ENCODE peak calls at places on chromosomes 11 and 22, in four cellular contexts. One of them, this sample, is unnamed. For H3K36me3 and H3K4me1, the result is how much of the 10 kb centered on the place peaks cover.

GRCh38 chr11:109034341-109034696 is 369.4 kb downstream of the DDX10 start:
- DNase-seq in fibroblast of lung: no peak
- DNase-seq in naive thymus-derived CD4-positive, alpha-beta T cell: no peak
- DNase-seq in psoas muscle: no peak
- DNase-seq in this sample: no peak

GRCh38 chr11:79536155-79536917 is 95.5 kb upstream of the TENM4 start:
- DNase-seq in naive thymus-derived CD4-positive, alpha-beta T cell: no peak
- DNase-seq in psoas muscle: no peak
- DNase-seq in fibroblast of lung: no peak
- DNase-seq in this sample: no peak

GRCh38 chr11:64130618-64131017 is 35.3 kb downstream of the MACROD1 start:
- DNase-seq in naive thymus-derived CD4-positive, alpha-beta T cell: no peak
- DNase-seq in fibroblast of lung: no peak
- DNase-seq in psoas muscle: no peak
- DNase-seq in this sample: no peak

GRCh38 chr11:112977620-112978212 is 16.5 kb downstream of the NCAM1 start:
- DNase-seq in fibroblast of lung: peak
- DNase-seq in psoas muscle: peak
- DNase-seq in naive thymus-derived CD4-positive, alpha-beta T cell: no peak
- DNase-seq in this sample: no peak

GRCh38 chr11:73001615-73002014 is 140.5 kb downstream of the FCHSD2 start:
- DNase-seq in naive thymus-derived CD4-positive, alpha-beta T cell: no peak
- DNase-seq in fibroblast of lung: peak
- DNase-seq in psoas muscle: no peak
- DNase-seq in this sample: no peak

GRCh38 chr11:19432370-19433163 is 191.8 kb upstream of the E2F8 start:
- DNase-seq in naive thymus-derived CD4-positive, alpha-beta T cell: no peak
- DNase-seq in psoas muscle: no peak
- DNase-seq in fibroblast of lung: peak
- DNase-seq in this sample: peak

GRCh38 chr22:24427500-24428164 is at the start of gene ADORA2A:
- DNase-seq in naive thymus-derived CD4-positive, alpha-beta T cell: peak
- DNase-seq in fibroblast of lung: no peak
- DNase-seq in psoas muscle: peak
- DNase-seq in this sample: no peak

GRCh38 chr11:47923667-47924066 is 56.7 kb upstream of the PTPRJ start:
- DNase-seq in naive thymus-derived CD4-positive, alpha-beta T cell: no peak
- DNase-seq in fibroblast of lung: peak
- DNase-seq in psoas muscle: peak
- DNase-seq in this sample: no peak

GRCh38 chr11:34160049-34160721 is 54.8 kb downstream of the NAT10 start:
- DNase-seq in naive thymus-derived CD4-positive, alpha-beta T cell: no peak
- DNase-seq in fibroblast of lung: peak
- DNase-seq in psoas muscle: no peak
- DNase-seq in this sample: no peak

GRCh38 chr22:19902245-19902699 is 39.3 kb upstream of the COMT start:
- DNase-seq in psoas muscle: no peak
- DNase-seq in naive thymus-derived CD4-positive, alpha-beta T cell: no peak
- DNase-seq in fibroblast of lung: no peak
- DNase-seq in this sample: no peak

GRCh38 chr22:31585161-31585859 is 76.7 kb downstream of the PISD start:
- DNase-seq in fibroblast of lung: peak
- DNase-seq in naive thymus-derived CD4-positive, alpha-beta T cell: no peak
- DNase-seq in psoas muscle: no peak
- DNase-seq in this sample: no peak

GRCh38 chr11:75140269-75141138 is 10.4 kb upstream of the SLCO2B1 start:
- DNase-seq in naive thymus-derived CD4-positive, alpha-beta T cell: peak
- DNase-seq in psoas muscle: peak
- DNase-seq in fibroblast of lung: peak
- DNase-seq in this sample: peak

GRCh38 chr22:26547426-26547825 is 35.2 kb upstream of the TFIP11 start:
- DNase-seq in fibroblast of lung: no peak
- DNase-seq in psoas muscle: no peak
- DNase-seq in naive thymus-derived CD4-positive, alpha-beta T cell: no peak
- DNase-seq in this sample: no peak

GRCh38 chr11:16791494-16791961 is 53.1 kb downstream of the C11orf58 start:
- DNase-seq in fibroblast of lung: peak
- DNase-seq in naive thymus-derived CD4-positive, alpha-beta T cell: no peak
- DNase-seq in psoas muscle: no peak
- DNase-seq in this sample: no peak

GRCh38 chr22:40808018-40808841 is 10.9 kb downstream of the SLC25A17 start:
- DNase-seq in fibroblast of lung: peak
- DNase-seq in psoas muscle: no peak
- DNase-seq in naive thymus-derived CD4-positive, alpha-beta T cell: no peak
- DNase-seq in this sample: no peak

GRCh38 chr11:74532496-74533246 is 39.1 kb upstream of the LIPT2 start:
- DNase-seq in naive thymus-derived CD4-positive, alpha-beta T cell: no peak
- DNase-seq in psoas muscle: no peak
- DNase-seq in fibroblast of lung: no peak
- DNase-seq in this sample: no peak

GRCh38 chr11:106986261-106986660 is 32.0 kb downstream of the GUCY1A2 start:
- DNase-seq in psoas muscle: no peak
- DNase-seq in fibroblast of lung: peak
- DNase-seq in naive thymus-derived CD4-positive, alpha-beta T cell: no peak
- DNase-seq in this sample: no peak

GRCh38 chr11:119175493-119176077 is 7.1 kb downstream of the NLRX1 start:
- DNase-seq in fibroblast of lung: no peak
- DNase-seq in psoas muscle: no peak
- DNase-seq in naive thymus-derived CD4-positive, alpha-beta T cell: no peak
- DNase-seq in this sample: no peak

GRCh38 chr22:38014083-38014482 is 29.7 kb upstream of the SOX10 start:
- DNase-seq in naive thymus-derived CD4-positive, alpha-beta T cell: no peak
- DNase-seq in psoas muscle: no peak
- DNase-seq in fibroblast of lung: no peak
- DNase-seq in this sample: no peak

GRCh38 chr11:2662430-2663299 is 37.1 kb downstream of the KCNQ1OT1 start:
- DNase-seq in psoas muscle: no peak
- DNase-seq in fibroblast of lung: no peak
- DNase-seq in naive thymus-derived CD4-positive, alpha-beta T cell: no peak
- DNase-seq in this sample: no peak

GRCh38 chr22:40010752-40011145 is 16.0 kb downstream of the FAM83F start:
- DNase-seq in fibroblast of lung: no peak
- DNase-seq in naive thymus-derived CD4-positive, alpha-beta T cell: no peak
- DNase-seq in psoas muscle: no peak
- DNase-seq in this sample: peak

GRCh38 chr11:124415356-124415923 is 9.2 kb downstream of the OR8B4 start:
- DNase-seq in naive thymus-derived CD4-positive, alpha-beta T cell: no peak
- DNase-seq in psoas muscle: no peak
- DNase-seq in fibroblast of lung: peak
- DNase-seq in this sample: no peak

GRCh38 chr11:66951927-66952337 is 6.3 kb downstream of the PC start:
- DNase-seq in naive thymus-derived CD4-positive, alpha-beta T cell: no peak
- DNase-seq in fibroblast of lung: peak
- DNase-seq in psoas muscle: no peak
- DNase-seq in this sample: no peak

GRCh38 chr11:1207451-1208360 is 15.2 kb upstream of the MUC5B start:
- DNase-seq in naive thymus-derived CD4-positive, alpha-beta T cell: no peak
- DNase-seq in psoas muscle: peak
- DNase-seq in fibroblast of lung: no peak
- DNase-seq in this sample: peak

GRCh38 chr22:33327348-33327860 is 269.2 kb upstream of the SYN3 start:
- DNase-seq in psoas muscle: no peak
- DNase-seq in fibroblast of lung: no peak
- DNase-seq in naive thymus-derived CD4-positive, alpha-beta T cell: no peak
- DNase-seq in this sample: no peak

GRCh38 chr11:2310073-2310785 is 8.4 kb downstream of the TSPAN32 start:
- DNase-seq in fibroblast of lung: no peak
- DNase-seq in naive thymus-derived CD4-positive, alpha-beta T cell: no peak
- DNase-seq in psoas muscle: peak
- DNase-seq in this sample: no peak

DNA sequence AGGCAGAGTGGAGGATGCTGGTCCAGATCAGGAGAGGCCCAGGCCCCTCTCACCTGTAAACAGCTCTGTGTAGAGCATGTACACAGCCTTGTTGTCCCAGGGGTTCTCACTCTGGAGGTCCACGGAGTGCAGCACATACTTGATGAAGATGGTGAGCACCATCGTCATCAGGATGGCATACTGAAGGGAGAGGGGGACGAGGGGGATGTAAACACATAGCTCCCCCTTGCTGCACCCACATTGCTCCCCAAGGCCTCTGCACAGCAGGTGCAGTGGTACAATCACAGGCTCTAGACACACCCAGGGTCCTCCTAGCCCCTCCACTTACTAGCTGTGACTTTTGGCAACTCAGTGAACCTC is 2.9 kb downstream of the SYVN1 start:
- DNase-seq in psoas muscle: no peak
- DNase-seq in fibroblast of lung: no peak
- DNase-seq in naive thymus-derived CD4-positive, alpha-beta T cell: no peak
- DNase-seq in this sample: peak
- H3K36me3 ChIP-seq in psoas muscle: under half
- H3K36me3 ChIP-seq in fibroblast of lung: under half
- H3K36me3 ChIP-seq in naive thymus-derived CD4-positive, alpha-beta T cell: under half
- H3K36me3 ChIP-seq in this sample: under half

DNA sequence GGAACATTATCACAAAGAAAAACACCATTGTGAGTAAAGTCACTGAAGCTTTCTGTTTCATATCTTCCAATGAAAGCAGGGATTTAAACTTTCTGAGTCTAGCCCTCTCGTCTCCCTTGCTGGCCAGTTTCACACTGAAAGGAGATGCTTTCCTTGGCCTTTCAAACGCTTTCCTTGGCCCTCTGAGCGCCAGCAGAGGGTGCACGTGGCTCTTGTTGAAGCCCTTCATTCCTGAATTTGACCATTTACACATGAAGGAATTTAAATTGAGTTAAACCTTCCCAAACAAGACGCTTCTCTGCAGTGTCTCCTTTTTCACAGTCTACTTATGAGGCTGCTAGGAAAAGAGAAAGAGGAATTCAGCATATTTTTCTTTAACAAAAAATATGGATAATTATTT is 21.5 kb downstream of the NNMT start:
- DNase-seq in psoas muscle: no peak
- DNase-seq in naive thymus-derived CD4-positive, alpha-beta T cell: no peak
- DNase-seq in fibroblast of lung: peak
- DNase-seq in this sample: no peak
- H3K4me1 ChIP-seq in psoas muscle: under half
- H3K4me1 ChIP-seq in naive thymus-derived CD4-positive, alpha-beta T cell: half or more
- H3K4me1 ChIP-seq in fibroblast of lung: under half
- H3K4me1 ChIP-seq in this sample: under half

GRCh38 chr11:122843281-122844150 is 5.2 kb downstream of the CRTAM start:
- DNase-seq in fibroblast of lung: no peak
- DNase-seq in psoas muscle: no peak
- DNase-seq in naive thymus-derived CD4-positive, alpha-beta T cell: peak
- DNase-seq in this sample: peak
- H3K36me3 ChIP-seq in fibroblast of lung: under half
- H3K36me3 ChIP-seq in psoas muscle: under half
- H3K36me3 ChIP-seq in naive thymus-derived CD4-positive, alpha-beta T cell: under half
- H3K36me3 ChIP-seq in this sample: under half

DNA sequence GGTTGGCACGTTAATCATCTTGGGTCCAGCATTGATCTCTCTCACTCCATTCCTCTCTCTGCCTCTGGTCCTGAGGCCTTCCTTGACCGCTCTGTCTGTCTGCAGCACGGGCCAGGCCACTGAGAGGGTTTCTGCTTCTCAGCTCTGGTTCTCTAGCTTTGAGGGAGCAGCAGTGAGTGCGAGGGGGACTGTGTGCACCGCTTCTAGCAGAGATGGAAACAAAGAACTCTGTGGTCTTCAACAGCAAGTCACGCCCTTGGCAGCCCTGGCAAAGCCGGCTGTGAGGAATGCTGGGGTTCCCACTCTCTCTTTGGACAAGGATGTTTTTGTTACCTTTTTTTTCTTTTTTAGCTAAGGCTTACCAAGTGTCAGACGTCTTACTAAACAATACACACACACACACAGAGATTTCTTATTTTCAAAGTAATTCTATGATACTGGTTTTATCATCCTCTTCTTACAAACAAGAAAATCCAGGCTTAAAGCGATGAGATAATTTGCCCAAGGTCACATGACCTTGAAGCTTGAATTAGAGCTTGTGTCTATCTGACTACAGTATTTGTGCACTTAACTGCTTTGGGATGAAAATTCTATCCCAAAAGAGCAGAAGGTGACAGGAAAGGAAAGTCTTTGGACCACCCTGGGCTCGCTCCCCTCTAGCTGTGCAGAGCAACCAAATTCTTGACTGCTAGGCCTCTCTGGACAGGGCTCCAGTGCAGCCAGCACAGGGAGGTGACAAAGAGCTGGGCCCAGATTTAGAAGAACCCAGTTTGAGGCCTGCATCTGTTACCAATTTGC is 293.2 kb downstream of the NTM start:
- DNase-seq in fibroblast of lung: no peak
- DNase-seq in psoas muscle: no peak
- DNase-seq in naive thymus-derived CD4-positive, alpha-beta T cell: no peak
- DNase-seq in this sample: no peak
- H3K4me1 ChIP-seq in fibroblast of lung: under half
- H3K4me1 ChIP-seq in psoas muscle: under half
- H3K4me1 ChIP-seq in naive thymus-derived CD4-positive, alpha-beta T cell: under half
- H3K4me1 ChIP-seq in this sample: under half

DNA sequence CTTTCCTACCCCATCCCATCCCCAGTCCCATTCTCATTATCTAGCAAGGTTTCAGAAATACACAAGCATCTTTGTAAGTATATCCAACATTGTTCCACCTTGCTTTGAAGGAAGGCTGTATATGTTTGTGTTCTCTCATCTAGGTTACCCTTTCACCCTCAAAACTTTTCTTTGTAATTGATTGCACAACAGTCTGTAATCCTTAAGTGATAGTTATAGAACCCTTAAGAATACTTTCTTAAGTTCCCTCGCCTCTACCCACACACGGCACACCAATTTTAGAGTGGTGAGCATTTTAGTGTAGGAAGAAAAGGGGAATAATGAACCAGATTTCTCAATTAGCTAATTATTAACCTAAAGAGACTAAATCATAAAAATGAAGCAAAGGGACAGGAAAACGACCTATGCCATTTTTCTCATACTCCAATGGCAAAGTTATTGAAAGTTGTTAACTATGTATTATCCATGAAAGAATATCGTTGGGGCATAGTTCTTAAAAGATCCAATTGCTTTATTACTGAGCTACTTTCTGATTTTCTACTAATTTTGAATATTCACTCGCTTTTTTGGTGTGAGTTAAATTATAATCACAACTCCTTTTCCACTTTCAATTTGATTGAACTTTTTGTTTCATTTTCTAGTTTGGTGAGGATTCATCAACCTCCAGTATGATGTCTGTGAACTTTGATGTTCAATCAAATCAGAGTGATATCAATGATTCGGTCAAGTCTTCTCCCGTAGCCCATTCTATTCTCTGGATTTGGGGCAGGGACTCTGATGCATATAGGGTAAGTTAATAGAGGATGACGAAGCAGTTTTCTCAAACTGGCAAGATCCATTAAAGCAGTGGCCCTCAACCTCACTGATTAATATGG is 44.9 kb downstream of the TTC17 start:
- DNase-seq in psoas muscle: no peak
- DNase-seq in naive thymus-derived CD4-positive, alpha-beta T cell: no peak
- DNase-seq in fibroblast of lung: no peak
- DNase-seq in this sample: no peak
- H3K36me3 ChIP-seq in psoas muscle: under half
- H3K36me3 ChIP-seq in naive thymus-derived CD4-positive, alpha-beta T cell: under half
- H3K36me3 ChIP-seq in fibroblast of lung: under half
- H3K36me3 ChIP-seq in this sample: under half

This sample was measured in Peyer's patch.